ENCODE peak calls at places on chromosomes 3 and 15, in ten cellular contexts. One of them, this sample, is unnamed. For H3K36me3, the result is how much of the 10 kb centered on the place peaks cover.

GRCh38 chr15:68413363-68414255 is 18.4 kb downstream of the ITGA11 start:
- DNase-seq in spleen: no peak
- DNase-seq in sigmoid colon: no peak
- DNase-seq in HepG2: no peak
- DNase-seq in transverse colon: no peak
- DNase-seq in Panc1: no peak
- DNase-seq in breast epithelium: no peak
- DNase-seq in SK-N-MC: no peak
- DNase-seq in stomach: no peak
- DNase-seq in SK-N-SH: no peak
- DNase-seq in this sample: peak

GRCh38 chr3:124939661-124940060 is 5.1 kb upstream of the MUC13 start:
- DNase-seq in sigmoid colon: no peak
- DNase-seq in stomach: no peak
- DNase-seq in breast epithelium: no peak
- DNase-seq in SK-N-MC: no peak
- DNase-seq in Panc1: no peak
- DNase-seq in SK-N-SH: no peak
- DNase-seq in HepG2: no peak
- DNase-seq in transverse colon: no peak
- DNase-seq in spleen: no peak
- DNase-seq in this sample: no peak

GRCh38 chr3:58177747-58178527 is 32.8 kb downstream of the DNASE1L3 start:
- DNase-seq in stomach: peak
- DNase-seq in HepG2: peak
- DNase-seq in SK-N-SH: peak
- DNase-seq in Panc1: no peak
- DNase-seq in SK-N-MC: no peak
- DNase-seq in breast epithelium: peak
- DNase-seq in transverse colon: peak
- DNase-seq in sigmoid colon: peak
- DNase-seq in spleen: peak
- DNase-seq in this sample: no peak

GRCh38 chr3:150372320-150373118 is 35.6 kb upstream of the TSC22D2 start:
- DNase-seq in Panc1: no peak
- DNase-seq in transverse colon: no peak
- DNase-seq in HepG2: peak
- DNase-seq in sigmoid colon: no peak
- DNase-seq in SK-N-MC: no peak
- DNase-seq in breast epithelium: no peak
- DNase-seq in stomach: no peak
- DNase-seq in spleen: no peak
- DNase-seq in SK-N-SH: no peak
- DNase-seq in this sample: no peak

GRCh38 chr3:14773691-14774128 is 45.1 kb upstream of the FGD5 start:
- DNase-seq in stomach: no peak
- DNase-seq in breast epithelium: no peak
- DNase-seq in Panc1: no peak
- DNase-seq in spleen: peak
- DNase-seq in sigmoid colon: peak
- DNase-seq in SK-N-SH: no peak
- DNase-seq in HepG2: no peak
- DNase-seq in SK-N-MC: no peak
- DNase-seq in transverse colon: no peak
- DNase-seq in this sample: peak

GRCh38 chr3:46981932-46982471 is 2.5 kb downstream of the NBEAL2 start:
- DNase-seq in transverse colon: peak
- DNase-seq in spleen: peak
- DNase-seq in SK-N-MC: no peak
- DNase-seq in stomach: peak
- DNase-seq in breast epithelium: peak
- DNase-seq in Panc1: no peak
- DNase-seq in HepG2: no peak
- DNase-seq in sigmoid colon: no peak
- DNase-seq in SK-N-SH: no peak
- DNase-seq in this sample: no peak

GRCh38 chr15:29968099-29968892 is 114.5 kb upstream of the GOLGA8J start:
- DNase-seq in HepG2: no peak
- DNase-seq in SK-N-SH: peak
- DNase-seq in SK-N-MC: no peak
- DNase-seq in breast epithelium: no peak
- DNase-seq in transverse colon: no peak
- DNase-seq in Panc1: no peak
- DNase-seq in stomach: no peak
- DNase-seq in spleen: no peak
- DNase-seq in sigmoid colon: no peak
- DNase-seq in this sample: no peak

GRCh38 chr15:31563421-31563820 is 236.8 kb downstream of the KLF13 start:
- DNase-seq in sigmoid colon: no peak
- DNase-seq in spleen: no peak
- DNase-seq in SK-N-SH: no peak
- DNase-seq in HepG2: no peak
- DNase-seq in Panc1: no peak
- DNase-seq in breast epithelium: no peak
- DNase-seq in stomach: no peak
- DNase-seq in transverse colon: no peak
- DNase-seq in SK-N-MC: no peak
- DNase-seq in this sample: peak

GRCh38 chr3:42053476-42053875 is 37.7 kb upstream of the TRAK1 start:
- DNase-seq in transverse colon: peak
- DNase-seq in spleen: no peak
- DNase-seq in Panc1: no peak
- DNase-seq in SK-N-MC: no peak
- DNase-seq in HepG2: no peak
- DNase-seq in SK-N-SH: no peak
- DNase-seq in breast epithelium: no peak
- DNase-seq in sigmoid colon: no peak
- DNase-seq in stomach: peak
- DNase-seq in this sample: no peak

GRCh38 chr3:33581666-33582065 is 136.4 kb downstream of the CLASP2 start:
- DNase-seq in transverse colon: no peak
- DNase-seq in sigmoid colon: no peak
- DNase-seq in SK-N-MC: no peak
- DNase-seq in breast epithelium: no peak
- DNase-seq in HepG2: no peak
- DNase-seq in Panc1: no peak
- DNase-seq in SK-N-SH: no peak
- DNase-seq in stomach: no peak
- DNase-seq in spleen: no peak
- DNase-seq in this sample: no peak

GRCh38 chr3:143352850-143353550 is 233.4 kb downstream of the CHST2 start:
- DNase-seq in sigmoid colon: no peak
- DNase-seq in SK-N-SH: no peak
- DNase-seq in SK-N-MC: no peak
- DNase-seq in stomach: no peak
- DNase-seq in breast epithelium: no peak
- DNase-seq in HepG2: no peak
- DNase-seq in transverse colon: no peak
- DNase-seq in spleen: no peak
- DNase-seq in Panc1: no peak
- DNase-seq in this sample: no peak

GRCh38 chr3:126005951-126006350 is 37.0 kb downstream of the ROPN1B start:
- DNase-seq in Panc1: no peak
- DNase-seq in SK-N-MC: peak
- DNase-seq in stomach: no peak
- DNase-seq in SK-N-SH: no peak
- DNase-seq in breast epithelium: no peak
- DNase-seq in sigmoid colon: no peak
- DNase-seq in transverse colon: no peak
- DNase-seq in spleen: no peak
- DNase-seq in HepG2: no peak
- DNase-seq in this sample: no peak

GRCh38 chr15:39124925-39125625 is 455.8 kb upstream of the THBS1 start:
- DNase-seq in sigmoid colon: no peak
- DNase-seq in spleen: no peak
- DNase-seq in SK-N-MC: no peak
- DNase-seq in SK-N-SH: no peak
- DNase-seq in breast epithelium: no peak
- DNase-seq in transverse colon: no peak
- DNase-seq in Panc1: no peak
- DNase-seq in stomach: no peak
- DNase-seq in HepG2: no peak
- DNase-seq in this sample: no peak

GRCh38 chr3:43477600-43477999 is 144.2 kb downstream of the ANO10 start:
- DNase-seq in stomach: no peak
- DNase-seq in Panc1: no peak
- DNase-seq in spleen: peak
- DNase-seq in SK-N-SH: no peak
- DNase-seq in HepG2: no peak
- DNase-seq in SK-N-MC: no peak
- DNase-seq in transverse colon: peak
- DNase-seq in sigmoid colon: no peak
- DNase-seq in breast epithelium: no peak
- DNase-seq in this sample: no peak

GRCh38 chr15:47507221-47507985 is 209.9 kb upstream of the SEMA6D start:
- DNase-seq in HepG2: no peak
- DNase-seq in SK-N-MC: no peak
- DNase-seq in sigmoid colon: no peak
- DNase-seq in spleen: no peak
- DNase-seq in breast epithelium: no peak
- DNase-seq in transverse colon: no peak
- DNase-seq in Panc1: no peak
- DNase-seq in stomach: no peak
- DNase-seq in SK-N-SH: peak
- DNase-seq in this sample: no peak

GRCh38 chr15:35514759-35515158 is 31.2 kb downstream of the DPH6 start:
- DNase-seq in Panc1: no peak
- DNase-seq in SK-N-SH: no peak
- DNase-seq in breast epithelium: no peak
- DNase-seq in stomach: no peak
- DNase-seq in transverse colon: no peak
- DNase-seq in HepG2: no peak
- DNase-seq in spleen: no peak
- DNase-seq in sigmoid colon: no peak
- DNase-seq in SK-N-MC: no peak
- DNase-seq in this sample: no peak

GRCh38 chr3:177448987-177449975 is 252.0 kb upstream of the TBL1XR1 start:
- DNase-seq in sigmoid colon: no peak
- DNase-seq in spleen: peak
- DNase-seq in transverse colon: no peak
- DNase-seq in breast epithelium: no peak
- DNase-seq in SK-N-SH: no peak
- DNase-seq in HepG2: peak
- DNase-seq in SK-N-MC: peak
- DNase-seq in Panc1: no peak
- DNase-seq in stomach: no peak
- DNase-seq in this sample: no peak

GRCh38 chr15:96285715-96286367 is 44.7 kb upstream of the NR2F2 start:
- DNase-seq in SK-N-SH: no peak
- DNase-seq in SK-N-MC: no peak
- DNase-seq in spleen: no peak
- DNase-seq in breast epithelium: no peak
- DNase-seq in transverse colon: no peak
- DNase-seq in sigmoid colon: no peak
- DNase-seq in stomach: no peak
- DNase-seq in HepG2: no peak
- DNase-seq in Panc1: no peak
- DNase-seq in this sample: no peak

GRCh38 chr3:16884084-16884747 is 539 bp upstream of the PLCL2 start:
- DNase-seq in transverse colon: peak
- DNase-seq in SK-N-MC: no peak
- DNase-seq in SK-N-SH: peak
- DNase-seq in spleen: peak
- DNase-seq in breast epithelium: no peak
- DNase-seq in sigmoid colon: peak
- DNase-seq in stomach: peak
- DNase-seq in Panc1: no peak
- DNase-seq in HepG2: no peak
- DNase-seq in this sample: no peak

GRCh38 chr3:184316792-184317191 is 2.4 kb downstream of the EIF4G1 start:
- DNase-seq in HepG2: no peak
- DNase-seq in spleen: no peak
- DNase-seq in SK-N-MC: no peak
- DNase-seq in breast epithelium: no peak
- DNase-seq in transverse colon: no peak
- DNase-seq in stomach: no peak
- DNase-seq in Panc1: no peak
- DNase-seq in SK-N-SH: no peak
- DNase-seq in sigmoid colon: no peak
- DNase-seq in this sample: no peak
- H3K36me3 ChIP-seq in HepG2: half or more
- H3K36me3 ChIP-seq in spleen: half or more
- H3K36me3 ChIP-seq in SK-N-MC: half or more
- H3K36me3 ChIP-seq in breast epithelium: under half
- H3K36me3 ChIP-seq in transverse colon: under half
- H3K36me3 ChIP-seq in stomach: under half
- H3K36me3 ChIP-seq in Panc1: under half
- H3K36me3 ChIP-seq in SK-N-SH: under half
- H3K36me3 ChIP-seq in sigmoid colon: under half
- H3K36me3 ChIP-seq in this sample: under half

GRCh38 chr15:84973492-84974460 is 7.9 kb upstream of the PDE8A start:
- DNase-seq in breast epithelium: no peak
- DNase-seq in SK-N-SH: no peak
- DNase-seq in sigmoid colon: no peak
- DNase-seq in HepG2: no peak
- DNase-seq in SK-N-MC: no peak
- DNase-seq in Panc1: no peak
- DNase-seq in transverse colon: no peak
- DNase-seq in spleen: no peak
- DNase-seq in stomach: no peak
- DNase-seq in this sample: peak
- TF ChIP-seq POLR2AphosphoS5 in breast epithelium: no peak
- TF ChIP-seq POLR2AphosphoS5 in SK-N-SH: no peak
- TF ChIP-seq POLR2AphosphoS5 in sigmoid colon: no peak
- TF ChIP-seq POLR2AphosphoS5 in HepG2: no peak
- TF ChIP-seq POLR2AphosphoS5 in SK-N-MC: no peak
- TF ChIP-seq POLR2AphosphoS5 in Panc1: no peak
- TF ChIP-seq POLR2AphosphoS5 in transverse colon: no peak
- TF ChIP-seq POLR2AphosphoS5 in spleen: no peak
- TF ChIP-seq POLR2AphosphoS5 in stomach: no peak
- TF ChIP-seq POLR2AphosphoS5 in this sample: no peak

GRCh38 chr15:65757256-65757655 is 34.8 kb downstream of the DENND4A start:
- DNase-seq in Panc1: no peak
- DNase-seq in breast epithelium: no peak
- DNase-seq in transverse colon: no peak
- DNase-seq in stomach: no peak
- DNase-seq in sigmoid colon: no peak
- DNase-seq in SK-N-MC: no peak
- DNase-seq in HepG2: peak
- DNase-seq in spleen: no peak
- DNase-seq in SK-N-SH: no peak
- DNase-seq in this sample: no peak
- H3K27ac ChIP-seq in Panc1: no peak
- H3K27ac ChIP-seq in breast epithelium: no peak
- H3K27ac ChIP-seq in transverse colon: no peak
- H3K27ac ChIP-seq in stomach: no peak
- H3K27ac ChIP-seq in sigmoid colon: no peak
- H3K27ac ChIP-seq in SK-N-MC: no peak
- H3K27ac ChIP-seq in HepG2: no peak
- H3K27ac ChIP-seq in spleen: no peak
- H3K27ac ChIP-seq in SK-N-SH: no peak
- H3K27ac ChIP-seq in this sample: no peak

DNA sequence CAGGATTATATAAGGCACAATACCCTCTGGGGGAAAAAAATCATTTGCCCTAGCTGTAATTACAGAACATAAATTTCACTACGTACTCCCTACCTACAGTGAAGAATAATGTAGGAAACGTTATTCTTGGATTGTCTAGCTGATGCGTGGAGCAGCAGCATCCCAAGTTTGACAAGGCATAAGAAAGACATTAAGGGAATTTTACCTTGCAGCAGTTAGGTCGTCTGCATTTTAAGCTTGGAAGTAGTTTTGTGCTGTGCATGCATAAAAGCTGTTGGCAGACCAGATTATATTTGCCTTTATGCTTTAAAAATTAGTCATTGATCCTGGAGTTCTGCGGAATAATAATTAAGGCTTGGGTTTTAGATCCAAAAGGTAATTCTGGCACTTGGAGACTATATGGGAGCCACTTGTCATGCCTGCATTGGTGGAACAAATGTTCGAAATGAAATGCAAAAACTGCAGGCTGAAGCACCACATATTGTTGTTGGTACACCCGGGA is 2.2 kb downstream of the EIF4A2 start:
- DNase-seq in sigmoid colon: no peak
- DNase-seq in SK-N-MC: no peak
- DNase-seq in Panc1: no peak
- DNase-seq in breast epithelium: no peak
- DNase-seq in SK-N-SH: no peak
- DNase-seq in transverse colon: no peak
- DNase-seq in HepG2: no peak
- DNase-seq in stomach: no peak
- DNase-seq in spleen: no peak
- DNase-seq in this sample: no peak
- H3K36me3 ChIP-seq in sigmoid colon: under half
- H3K36me3 ChIP-seq in SK-N-MC: half or more
- H3K36me3 ChIP-seq in Panc1: half or more
- H3K36me3 ChIP-seq in breast epithelium: under half
- H3K36me3 ChIP-seq in SK-N-SH: half or more
- H3K36me3 ChIP-seq in transverse colon: under half
- H3K36me3 ChIP-seq in HepG2: half or more
- H3K36me3 ChIP-seq in stomach: half or more
- H3K36me3 ChIP-seq in spleen: half or more
- H3K36me3 ChIP-seq in this sample: under half